ENCODE peak calls at places on chromosomes 2 and 18, in four cellular contexts. U is K562, T is A549, R is HepG2. L is an unnamed sample.

GRCh38 chr2:28752608-28752984 is 966 bp downstream of the PPP1CB start:
- DNase-seq in U (no peak), R (no peak), T (no peak), L (no peak)

GRCh38 chr2:149080964-149081363 is 42.5 kb downstream of the LYPD6B start:
- DNase-seq in T (no peak), R (no peak), U (no peak), L (no peak)

GRCh38 chr2:99784946-99785345 is 295.1 kb upstream of the REV1 start:
- DNase-seq in R (no peak), U (no peak), T (no peak), L (no peak)

GRCh38 chr2:1839066-1839756 is 94.9 kb upstream of the PXDN start:
- DNase-seq in U (no peak), R (no peak), T (no peak), L (no peak)

GRCh38 chr2:220473611-220474010 is 846.2 kb downstream of the SLC4A3 start:
- DNase-seq in R (no peak), T (no peak), U (no peak), L (no peak)

GRCh38 chr18:79367989-79368388 is 27.7 kb upstream of the NFATC1 start:
- DNase-seq in T (no peak), R (no peak), U (no peak), L (no peak)

GRCh38 chr2:147420947-147421346 is 423.9 kb upstream of the ACVR2A start:
- DNase-seq in U (no peak), R (no peak), T (no peak), L (no peak)

GRCh38 chr2:187453078-187453641 is 5.1 kb upstream of the CALCRL start:
- DNase-seq in T (peak), R (no peak), U (no peak), L (no peak)

GRCh38 chr2:215833531-215834162 is 179.7 kb downstream of the MREG start:
- DNase-seq in T (peak), U (peak), R (peak), L (no peak)

GRCh38 chr2:72994991-72995380 is 76.5 kb downstream of the SFXN5 start:
- DNase-seq in T (no peak), U (no peak), R (no peak), L (peak)

GRCh38 chr2:98026927-98027522 is 31.3 kb upstream of the TMEM131 start:
- DNase-seq in R (no peak), T (no peak), U (no peak), L (no peak)

DNA sequence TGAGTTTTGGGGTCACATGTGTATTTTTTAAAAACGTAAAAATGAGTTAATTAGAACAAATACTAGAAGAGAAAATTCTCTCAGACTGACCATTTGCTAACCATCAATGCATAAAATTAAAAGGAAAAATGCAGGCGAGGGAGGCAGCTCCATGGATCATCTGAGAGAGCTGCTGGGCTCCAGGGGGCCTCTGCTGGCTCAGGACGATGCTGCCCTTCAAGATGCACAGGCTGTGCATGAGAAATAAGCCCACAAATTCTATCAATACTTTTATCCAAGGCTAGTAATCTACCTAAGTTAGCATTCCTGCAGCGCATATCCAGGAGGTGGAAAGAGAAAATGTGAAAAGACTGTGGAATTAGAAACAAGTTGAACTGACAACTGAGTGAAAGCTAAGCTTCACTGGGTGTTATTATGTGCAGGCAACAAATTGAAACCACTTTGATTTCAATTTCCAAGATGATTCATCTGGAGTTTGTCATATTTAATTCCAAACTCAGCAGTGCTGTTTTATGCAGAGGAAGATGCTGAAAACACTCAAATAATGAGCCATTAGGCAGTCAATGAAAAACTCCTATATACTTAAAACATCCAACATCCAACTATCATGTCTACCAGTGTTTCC is 261.1 kb downstream of the NBAS start:
- DNase-seq in U (no peak), R (no peak), T (no peak), L (no peak)
- TF ChIP-seq RNF2 in U (no peak), R (no peak), T (no peak), L (no peak)

GRCh38 chr2:188787002-188787660 is 187.0 kb upstream of the COL3A1 start:
- DNase-seq in U (no peak), T (peak), R (no peak), L (no peak)
- H3K4me3 ChIP-seq in U (no peak), T (no peak), R (no peak), L (no peak)

GRCh38 chr2:63545023-63545422 is 43.3 kb downstream of the WDPCP start:
- DNase-seq in U (no peak), T (no peak), R (no peak), L (no peak)
- TF ChIP-seq RNF2 in U (no peak), T (no peak), R (no peak), L (no peak)

DNA sequence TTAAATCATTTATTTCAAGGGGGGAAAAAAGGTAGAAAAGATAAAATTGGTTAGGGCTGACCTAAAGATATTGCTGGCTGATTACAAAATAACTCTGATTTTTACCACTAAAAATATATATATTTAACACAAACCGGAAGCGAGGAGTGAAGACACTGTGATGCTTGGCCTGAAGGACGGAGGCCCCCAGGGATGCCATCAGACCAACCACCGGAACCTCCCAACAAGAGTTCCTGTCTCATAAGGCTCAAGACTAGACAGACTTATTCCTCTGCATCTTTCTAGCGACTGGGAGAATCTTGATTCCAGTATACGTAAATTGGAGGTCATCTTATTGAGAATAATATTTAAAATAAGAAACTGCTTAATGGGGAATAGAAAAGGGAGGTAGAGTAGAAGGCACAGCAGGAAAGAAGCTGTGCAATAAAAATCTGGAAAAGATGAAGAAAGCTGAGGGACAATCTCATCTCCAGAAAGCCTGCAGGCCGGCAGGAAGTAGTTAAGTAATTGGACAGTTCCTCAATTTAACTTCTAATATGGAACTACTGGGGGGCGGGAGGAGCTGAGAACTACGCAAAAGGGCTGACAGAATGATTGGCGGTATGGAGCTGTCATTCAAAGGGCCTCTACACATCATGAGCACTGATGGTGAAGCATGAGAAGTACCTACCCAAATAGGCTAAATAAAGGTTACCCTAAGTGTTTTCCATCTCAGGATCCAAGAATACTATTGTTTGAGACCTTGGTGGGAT is 91.1 kb downstream of the DTNB start:
- DNase-seq in U (no peak), T (no peak), R (no peak), L (no peak)
- H3K4me3 ChIP-seq in U (no peak), T (no peak), R (no peak), L (no peak)

GRCh38 chr18:31211047-31211446 is 48.4 kb upstream of the DSC1 start:
- DNase-seq in R (no peak), T (no peak), U (no peak), L (no peak)
- TF ChIP-seq RNF2 in R (no peak), T (no peak), U (no peak), L (no peak)

L was measured in H1.